ENCODE peak calls at places on chromosomes 6 and 20, in six cellular contexts. C, Y, R, E, U and K are unnamed samples.

GRCh38 chr20:44961024-44961866 is 1.0 kb upstream of the TOMM34 start:
- DNase-seq in E (no peak), Y (no peak), U (no peak), R (no peak), C (no peak), K (no peak)

GRCh38 chr6:4344317-4344899 is 209.0 kb upstream of the ECI2 start:
- DNase-seq in R (no peak), E (no peak), Y (no peak), U (no peak), C (no peak), K (peak; percentile 49)

GRCh38 chr6:41937881-41938574 is 3.6 kb downstream of the CCND3 start:
- DNase-seq in Y (no peak), U (no peak), C (no peak), R (no peak), E (no peak), K (no peak)

GRCh38 chr6:53347921-53348435 is 772 bp downstream of the ELOVL5 start:
- DNase-seq in R (peak; percentile 30), Y (no peak), C (no peak), E (no peak), U (peak; percentile 42), K (no peak)

GRCh38 chr20:23118144-23118543 is 32.0 kb upstream of the CD93 start:
- DNase-seq in E (no peak), Y (no peak), U (no peak), R (no peak), C (no peak), K (no peak)

GRCh38 chr20:45470939-45471338 is 1.4 kb downstream of the WFDC2 start:
- DNase-seq in Y (no peak), U (no peak), R (no peak), E (no peak), C (no peak), K (no peak)

GRCh38 chr20:3111995-3112394 is 27.5 kb upstream of the AVP start:
- DNase-seq in Y (no peak), R (no peak), U (no peak), E (no peak), C (no peak), K (no peak)

GRCh38 chr20:3177746-3178477 is 4.6 kb upstream of the LZTS3 start:
- DNase-seq in R (no peak), Y (no peak), E (no peak), C (no peak), U (no peak), K (no peak)

GRCh38 chr6:76792394-76792793 is 670.9 kb downstream of the HTR1B start:
- DNase-seq in E (no peak), C (no peak), R (no peak), Y (no peak), U (no peak), K (no peak)

GRCh38 chr20:41086402-41087324 is 50.7 kb upstream of the PLCG1 start:
- DNase-seq in R (no peak), Y (no peak), C (no peak), U (no peak), E (no peak), K (no peak)

GRCh38 chr6:46511320-46511719 is 20.1 kb upstream of the RCAN2 start:
- DNase-seq in U (no peak), C (no peak), R (no peak), Y (no peak), E (no peak), K (no peak)

GRCh38 chr20:10733122-10733521 is 59.3 kb upstream of the JAG1 start:
- DNase-seq in C (no peak), R (no peak), U (no peak), Y (no peak), E (peak; percentile 80), K (peak; percentile 47)

GRCh38 chr20:34078540-34078939 is 33.5 kb downstream of the EIF2S2 start:
- DNase-seq in C (no peak), R (no peak), U (no peak), Y (no peak), E (no peak), K (no peak)